ENCODE peak calls at places on chromosome 6, in seven cellular contexts. F, V, G, I, B, N and L are unnamed samples.

GRCh38 chr6:158069800-158070195 is 88.1 kb downstream of the SYNJ2 start:
- DNase-seq in F (peak; percentile 78), I (peak; percentile 92), V (no peak), B (no peak), G (no peak), N (no peak), L (no peak)

GRCh38 chr6:38213275-38213674 is 393.7 kb downstream of the ZFAND3 start:
- DNase-seq in N (no peak), I (no peak), B (no peak), F (no peak), V (no peak), G (no peak), L (peak; percentile 49)

GRCh38 chr6:77456531-77457248 is 6.6 kb downstream of the HTR1B start:
- DNase-seq in I (peak; percentile 97), G (no peak), F (peak; percentile 100), N (peak; percentile 12), B (no peak), V (no peak), L (peak; percentile 63)

GRCh38 chr6:157579467-157580031 is 198.6 kb downstream of the ZDHHC14 start:
- DNase-seq in N (no peak), V (no peak), G (no peak), B (no peak), I (no peak), F (no peak), L (no peak)

GRCh38 chr6:145865175-145865574 is 50.6 kb upstream of the FBXO30 start:
- DNase-seq in I (no peak), G (no peak), F (no peak), V (no peak), B (no peak), N (no peak), L (no peak)

GRCh38 chr6:112595201-112595600 is 248.1 kb downstream of the RFPL4B start:
- DNase-seq in B (no peak), V (no peak), N (no peak), G (no peak), F (peak; percentile 12), I (no peak), L (peak; percentile 44)

GRCh38 chr6:111076024-111076680 is 11.2 kb upstream of the SLC16A10 start:
- DNase-seq in B (no peak), V (no peak), G (no peak), I (peak; percentile 17), F (no peak), N (no peak), L (no peak)

GRCh38 chr6:180295-180694 is 112.0 kb upstream of the DUSP22 start:
- DNase-seq in V (no peak), N (no peak), I (no peak), G (no peak), F (no peak), B (no peak), L (no peak)

GRCh38 chr6:170067257-170067656 is 223.6 kb downstream of the DLL1 start:
- DNase-seq in B (no peak), I (peak; percentile 43), G (no peak), F (no peak), N (no peak), V (peak; percentile 22), L (no peak)

GRCh38 chr6:156250593-156250992 is 526.6 kb upstream of the ARID1B start:
- DNase-seq in N (no peak), B (no peak), G (no peak), F (peak; percentile 19), V (no peak), I (peak; percentile 4), L (no peak)

GRCh38 chr6:143675946-143676345 is 1.8 kb upstream of the PHACTR2 start:
- DNase-seq in I (peak; percentile 64), G (no peak), F (peak; percentile 56), N (no peak), V (no peak), B (no peak), L (no peak)

GRCh38 chr6:143676437-143677045 is 1.2 kb upstream of the PHACTR2 start:
- DNase-seq in N (no peak), I (peak; percentile 2), B (peak; percentile 70), V (no peak), F (no peak), G (no peak), L (no peak)

GRCh38 chr6:143678980-143679379 is 1.2 kb downstream of the PHACTR2 start:
- DNase-seq in N (no peak), V (no peak), B (no peak), G (no peak), I (no peak), F (no peak), L (peak; percentile 36)

GRCh38 chr6:143677891-143678737 is at the start of gene PHACTR2:
- DNase-seq in B (peak; percentile 91), N (peak; percentile 80), G (peak; percentile 94), V (peak; percentile 72), F (peak; percentile 71), I (peak; percentile 91), L (peak; percentile 93)

DNA sequence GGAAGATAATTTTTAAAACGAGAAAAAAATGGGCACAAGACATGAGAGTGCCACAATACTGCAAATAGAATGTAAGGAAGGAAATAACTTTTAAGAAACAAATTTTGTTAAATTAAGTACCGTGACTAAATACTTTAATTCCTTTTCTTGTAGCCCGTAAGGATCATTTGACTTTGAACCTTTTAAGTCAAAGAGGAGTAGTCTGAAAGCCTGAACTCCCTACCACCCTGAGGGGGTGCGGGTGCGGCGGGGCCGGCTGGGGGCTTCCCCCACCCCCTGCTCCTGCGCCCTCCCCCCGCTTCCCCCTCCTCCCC is 231 bp upstream of the PHACTR2 start:
- DNase-seq in V (no peak), I (no peak), B (no peak), N (no peak), G (no peak), F (no peak), L (no peak)
- H3K27ac ChIP-seq in V (peak overlapping the region; percentile 92), I (peak overlapping the region; percentile 83), B (peak overlapping the region; percentile 64), N (peak overlapping the region; percentile 92), G (no peak overlapping the region), F (peak overlapping the region; percentile 62), L (peak overlapping the region; percentile 97)

DNA sequence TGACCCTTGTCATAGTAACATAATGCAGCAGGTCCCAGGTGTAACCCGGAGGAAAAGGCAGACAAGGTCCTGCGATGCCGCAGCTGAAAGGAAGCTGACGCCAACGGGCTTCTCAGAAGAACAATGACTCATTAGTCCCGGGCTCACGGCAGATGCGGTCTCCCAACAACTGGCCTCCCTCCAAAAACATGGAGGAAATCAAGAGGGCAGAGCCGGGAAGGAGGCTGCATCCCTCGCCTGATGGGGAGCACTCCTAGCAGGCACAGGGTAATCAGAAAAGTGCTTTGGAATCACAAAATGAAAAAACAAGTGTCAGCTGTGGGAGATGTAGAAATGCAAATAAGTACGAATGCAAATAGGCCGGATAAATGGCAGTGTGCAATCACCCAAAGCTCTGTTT is 165.2 kb upstream of the AGPAT4 start:
- DNase-seq in G (no peak), N (peak; percentile 74), I (peak; percentile 98), F (peak; percentile 90), B (no peak), V (no peak), L (peak; percentile 91)
- H3K4me1 ChIP-seq in G (peaks cover 8% of the 10 kb centered on the region), N (peaks cover 16% of the 10 kb centered on the region), I (peaks cover 47% of the 10 kb centered on the region), F (no peaks in the 10 kb centered on the region), B (peaks cover 5% of the 10 kb centered on the region), V (peaks cover 18% of the 10 kb centered on the region), L (peaks cover 27% of the 10 kb centered on the region)

GRCh38 chr6:166195861-166196238 is 28.2 kb upstream of the TBXT start:
- DNase-seq in F (no peak), B (no peak), I (no peak), V (no peak), N (no peak), G (no peak), L (no peak)

GRCh38 chr6:166192557-166192956 is 24.9 kb upstream of the TBXT start:
- DNase-seq in I (no peak), G (no peak), V (no peak), F (no peak), B (no peak), N (no peak), L (no peak)

GRCh38 chr6:166197361-166197760 is 29.7 kb upstream of the TBXT start:
- DNase-seq in N (no peak), B (peak; percentile 55), F (no peak), G (no peak), I (no peak), V (no peak), L (no peak)

GRCh38 chr6:166192136-166192535 is 24.5 kb upstream of the TBXT start:
- DNase-seq in I (no peak), V (no peak), F (no peak), B (no peak), N (no peak), G (no peak), L (no peak)

DNA sequence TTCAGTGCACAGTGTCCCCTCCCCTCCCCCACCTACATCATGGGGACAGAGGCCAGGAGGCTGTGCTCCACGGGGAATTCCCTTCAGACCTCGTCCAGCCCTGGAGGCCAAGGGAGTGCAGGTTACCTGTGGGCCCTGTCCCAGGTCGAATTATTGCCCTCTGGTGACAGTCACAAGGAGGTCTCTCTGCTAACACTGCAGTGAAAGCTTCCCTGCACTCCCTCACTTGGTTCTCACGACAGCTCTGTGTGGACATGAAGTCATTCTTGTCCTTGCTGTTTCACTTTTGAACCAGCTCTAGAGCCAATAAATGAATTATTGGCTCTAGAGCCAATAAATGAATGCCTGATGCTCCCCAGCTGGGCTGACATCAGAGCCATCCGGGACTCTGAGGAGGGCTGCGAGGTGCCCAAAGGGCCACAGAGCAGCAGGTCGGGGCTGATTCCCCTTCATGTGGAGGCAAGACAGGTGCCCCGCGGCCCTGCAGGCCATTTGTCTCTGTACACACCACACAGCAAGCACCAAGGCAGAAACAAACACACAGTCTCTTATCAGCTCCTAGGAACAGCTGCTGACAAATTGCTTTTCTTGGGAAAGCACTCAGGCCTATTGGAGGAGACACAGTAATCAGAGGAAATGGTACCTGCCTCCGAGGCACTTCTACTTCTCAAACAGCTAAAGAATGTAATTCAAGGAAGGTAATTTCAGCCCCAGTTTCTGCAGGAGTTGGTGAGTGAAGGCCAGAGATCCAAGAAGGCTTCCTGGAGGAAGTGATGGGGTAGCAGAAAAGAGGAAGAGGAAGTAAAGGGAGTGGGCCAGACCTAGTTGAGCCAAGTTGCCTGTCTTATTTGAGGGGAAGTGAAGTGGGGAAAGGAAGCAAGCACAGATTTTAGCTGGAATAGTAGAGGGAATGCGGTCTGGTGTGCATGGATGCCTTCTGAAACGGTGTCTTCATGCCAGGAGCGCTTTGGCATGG is 27.5 kb upstream of the TBXT start:
- DNase-seq in V (no peak), G (no peak), I (no peak), N (no peak), F (no peak), B (no peak), L (no peak)
- H3K27ac ChIP-seq in V (no peak overlapping the region), G (no peak overlapping the region), I (no peak overlapping the region), N (no peak overlapping the region), F (no peak overlapping the region), B (no peak overlapping the region), L (no peak overlapping the region)

GRCh38 chr6:16737926-16738325 is 23.3 kb downstream of the ATXN1 start:
- DNase-seq in F (peak; percentile 10), N (no peak), I (peak; percentile 53), V (no peak), B (no peak), G (no peak), L (no peak)

GRCh38 chr6:16739329-16739801 is 21.9 kb downstream of the ATXN1 start:
- DNase-seq in V (no peak), F (peak; percentile 76), N (no peak), B (peak; percentile 30), G (no peak), I (peak; percentile 44), L (no peak)

GRCh38 chr6:16737389-16737788 is 23.9 kb downstream of the ATXN1 start:
- DNase-seq in N (no peak), B (peak; percentile 30), I (peak; percentile 77), G (no peak), F (peak; percentile 61), V (no peak), L (no peak)

GRCh38 chr6:16735014-16735413 is 26.2 kb downstream of the ATXN1 start:
- DNase-seq in G (no peak), F (no peak), V (no peak), N (no peak), I (no peak), B (no peak), L (no peak)

GRCh38 chr6:16736856-16737255 is 24.4 kb downstream of the ATXN1 start:
- DNase-seq in I (no peak), N (no peak), B (no peak), G (no peak), V (no peak), F (no peak), L (no peak)
- H3K4me1 ChIP-seq in I (peaks cover 62% of the 10 kb centered on the region), N (peaks cover 68% of the 10 kb centered on the region), B (peaks cover 22% of the 10 kb centered on the region), G (no peaks in the 10 kb centered on the region), V (peaks cover 89% of the 10 kb centered on the region), F (peaks cover 12% of the 10 kb centered on the region), L (peaks cover 8% of the 10 kb centered on the region)